ENCODE peak calls at places on chromosomes 6 and 20, in ten cellular contexts. F is AG10803, L is sigmoid colon, T is OCI-LY7, V is brain microvascular endothelial cell, W is astrocyte of the spinal cord, D is BE2C, Z is bronchial epithelial cell, H is PC-3, G is kidney. B is an unnamed sample.

GRCh38 chr6:14200047-14200446 is 82.5 kb downstream of the CD83 start:
- DNase-seq in F (peak), L (no peak), T (no peak), V (peak), W (peak), D (no peak), Z (peak), H (peak), G (no peak), B (no peak)

GRCh38 chr6:88871498-88871897 is 91.9 kb downstream of the RNGTT start:
- DNase-seq in F (no peak), L (no peak), T (no peak), V (no peak), W (no peak), D (no peak), Z (no peak), H (no peak), G (no peak), B (no peak)

GRCh38 chr6:106363401-106364138 is 3.1 kb downstream of the CRYBG1 start:
- DNase-seq in F (peak), L (no peak), T (no peak), V (no peak), W (no peak), D (no peak), Z (no peak), H (peak), G (no peak), B (no peak)

GRCh38 chr20:63456429-63457284 is 15.8 kb downstream of the KCNQ2 start:
- DNase-seq in F (no peak), L (no peak), T (no peak), V (no peak), W (no peak), D (peak), Z (no peak), H (no peak), G (no peak), B (no peak)

GRCh38 chr20:32972181-32973076 is 31.8 kb downstream of the SUN5 start:
- DNase-seq in F (no peak), L (peak), T (peak), V (no peak), W (no peak), D (no peak), Z (no peak), H (no peak), G (peak), B (no peak)

GRCh38 chr20:25195962-25196700 is 619 bp downstream of the ENTPD6 start:
- DNase-seq in F (no peak), L (no peak), T (no peak), V (peak), W (no peak), D (peak), Z (peak), H (peak), G (peak), B (no peak)

GRCh38 chr20:13800728-13801134 is 15.9 kb downstream of the NDUFAF5 start:
- DNase-seq in F (peak), L (peak), T (no peak), V (peak), W (peak), D (peak), Z (peak), H (peak), G (peak), B (peak)

GRCh38 chr6:34887753-34888440 is at the start of gene TAF11:
- DNase-seq in F (peak), L (peak), T (peak), V (peak), W (peak), D (peak), Z (peak), H (peak), G (peak), B (peak)

GRCh38 chr6:137122612-137123011 is 50.8 kb downstream of the IL22RA2 start:
- DNase-seq in F (no peak), L (no peak), T (no peak), V (no peak), W (no peak), D (no peak), Z (peak), H (peak), G (no peak), B (no peak)

GRCh38 chr20:44357555-44358130 is 2.1 kb downstream of the HNF4A start:
- DNase-seq in F (no peak), L (no peak), T (no peak), V (no peak), W (no peak), D (no peak), Z (no peak), H (no peak), G (no peak), B (no peak)

GRCh38 chr6:83741089-83741488 is 32.2 kb upstream of the SNAP91 start:
- DNase-seq in F (no peak), L (no peak), T (no peak), V (no peak), W (no peak), D (no peak), Z (no peak), H (no peak), G (no peak), B (no peak)

GRCh38 chr6:93823489-93823888 is 404.1 kb upstream of the EPHA7 start:
- DNase-seq in F (no peak), L (no peak), T (no peak), V (no peak), W (no peak), D (no peak), Z (no peak), H (no peak), G (no peak), B (no peak)

GRCh38 chr6:169932491-169932890 is 181.1 kb downstream of the ERMARD start:
- DNase-seq in F (no peak), L (no peak), T (no peak), V (no peak), W (no peak), D (no peak), Z (peak), H (no peak), G (peak), B (no peak)

GRCh38 chr6:101826678-101827077 is 433.2 kb downstream of the GRIK2 start:
- DNase-seq in F (no peak), L (no peak), T (no peak), V (no peak), W (no peak), D (no peak), Z (no peak), H (no peak), G (no peak), B (no peak)

GRCh38 chr20:48638546-48638945 is 189.3 kb downstream of the PREX1 start:
- DNase-seq in F (peak), L (no peak), T (no peak), V (peak), W (peak), D (no peak), Z (no peak), H (peak), G (no peak), B (no peak)

GRCh38 chr6:157087974-157088373 is 235.3 kb downstream of the TMEM242 start:
- DNase-seq in F (no peak), L (no peak), T (no peak), V (no peak), W (no peak), D (no peak), Z (no peak), H (no peak), G (no peak), B (no peak)

GRCh38 chr6:38215651-38216319 is 396.3 kb downstream of the ZFAND3 start:
- DNase-seq in F (no peak), L (no peak), T (no peak), V (no peak), W (no peak), D (no peak), Z (no peak), H (no peak), G (no peak), B (no peak)

GRCh38 chr6:8335896-8336295 is 99.4 kb downstream of the SLC35B3 start:
- DNase-seq in F (no peak), L (no peak), T (no peak), V (no peak), W (no peak), D (no peak), Z (no peak), H (peak), G (no peak), B (no peak)

GRCh38 chr6:77383026-77383425 is 80.3 kb downstream of the HTR1B start:
- DNase-seq in F (no peak), L (no peak), T (no peak), V (no peak), W (no peak), D (no peak), Z (no peak), H (no peak), G (no peak), B (no peak)

GRCh38 chr20:23223908-23224307 is 126.7 kb upstream of the NXT1 start:
- DNase-seq in F (no peak), L (no peak), T (no peak), V (no peak), W (no peak), D (no peak), Z (no peak), H (no peak), G (no peak), B (no peak)

GRCh38 chr20:41308290-41308691 is 9.2 kb downstream of the ZHX3 start:
- DNase-seq in F (peak), L (no peak), T (no peak), V (peak), W (peak), D (no peak), Z (peak), H (peak), G (no peak), B (no peak)

GRCh38 chr6:145670306-145670705 is 65.0 kb downstream of the EPM2A start:
- DNase-seq in F (no peak), L (no peak), T (no peak), V (no peak), W (no peak), D (no peak), Z (no peak), H (no peak), G (no peak), B (no peak)

GRCh38 chr6:37787216-37787615 is 32.3 kb upstream of the ZFAND3 start:
- DNase-seq in F (no peak), L (no peak), T (no peak), V (no peak), W (no peak), D (no peak), Z (no peak), H (no peak), G (no peak), B (no peak)

GRCh38 chr6:32627831-32628230 is 9.4 kb upstream of the HLA-DQA1 start:
- DNase-seq in F (peak), L (no peak), T (peak), V (peak), W (peak), D (no peak), Z (peak), H (peak), G (no peak), B (no peak)

GRCh38 chr6:107707346-107708270 is 116.5 kb downstream of the SCML4 start:
- DNase-seq in F (no peak), L (no peak), T (no peak), V (no peak), W (no peak), D (no peak), Z (no peak), H (no peak), G (no peak), B (no peak)

GRCh38 chr6:31730631-31731086 is 1.6 kb upstream of the DDAH2 start:
- DNase-seq in F (no peak), L (no peak), T (no peak), V (no peak), W (no peak), D (no peak), Z (no peak), H (no peak), G (peak), B (no peak)

GRCh38 chr20:50229156-50229605 is 38.6 kb downstream of the CEBPB start:
- DNase-seq in F (no peak), L (no peak), T (no peak), V (no peak), W (no peak), D (no peak), Z (no peak), H (peak), G (peak), B (no peak)

GRCh38 chr6:106520711-106521367 is 108.5 kb downstream of the RTN4IP1 start:
- DNase-seq in F (no peak), L (no peak), T (peak), V (no peak), W (no peak), D (no peak), Z (no peak), H (no peak), G (no peak), B (no peak)

GRCh38 chr6:128763599-128764300 is 119.2 kb upstream of the LAMA2 start:
- DNase-seq in F (no peak), L (no peak), T (no peak), V (peak), W (no peak), D (no peak), Z (peak), H (no peak), G (no peak), B (no peak)

GRCh38 chr6:131208787-131209186 is 73.5 kb downstream of the AKAP7 start:
- DNase-seq in F (no peak), L (no peak), T (no peak), V (no peak), W (no peak), D (no peak), Z (peak), H (no peak), G (no peak), B (no peak)

GRCh38 chr6:93624408-93624807 is 205.0 kb upstream of the EPHA7 start:
- DNase-seq in F (no peak), L (no peak), T (no peak), V (no peak), W (no peak), D (peak), Z (no peak), H (no peak), G (no peak), B (no peak)

GRCh38 chr6:25468881-25469280 is 183.1 kb upstream of the SCGN start:
- DNase-seq in F (no peak), L (no peak), T (no peak), V (no peak), W (no peak), D (no peak), Z (no peak), H (no peak), G (no peak), B (no peak)

GRCh38 chr20:18692453-18692852 is 104.6 kb downstream of the DTD1 start:
- DNase-seq in F (peak), L (no peak), T (no peak), V (no peak), W (no peak), D (no peak), Z (peak), H (peak), G (no peak), B (no peak)

GRCh38 chr6:147752686-147753418 is 244.4 kb downstream of the SAMD5 start:
- DNase-seq in F (no peak), L (no peak), T (no peak), V (no peak), W (no peak), D (no peak), Z (no peak), H (no peak), G (no peak), B (no peak)

GRCh38 chr20:53946106-53946505 is 124.3 kb downstream of the BCAS1 start:
- DNase-seq in F (no peak), L (no peak), T (no peak), V (no peak), W (no peak), D (no peak), Z (no peak), H (no peak), G (no peak), B (no peak)

GRCh38 chr6:139248911-139249310 is 42.9 kb downstream of the TXLNB start:
- DNase-seq in F (peak), L (no peak), T (no peak), V (no peak), W (no peak), D (no peak), Z (no peak), H (no peak), G (no peak), B (no peak)

GRCh38 chr20:20915855-20916254 is 190.3 kb downstream of the LINC00237 start:
- DNase-seq in F (no peak), L (no peak), T (no peak), V (no peak), W (no peak), D (no peak), Z (peak), H (no peak), G (no peak), B (no peak)

GRCh38 chr6:149567846-149568585 is 1.8 kb downstream of the GINM1 start:
- DNase-seq in F (no peak), L (no peak), T (peak), V (no peak), W (no peak), D (no peak), Z (no peak), H (no peak), G (no peak), B (no peak)

GRCh38 chr6:166386111-166386510 is 3.4 kb upstream of the MPC1 start:
- DNase-seq in F (no peak), L (no peak), T (no peak), V (no peak), W (no peak), D (no peak), Z (no peak), H (no peak), G (no peak), B (no peak)

DNA sequence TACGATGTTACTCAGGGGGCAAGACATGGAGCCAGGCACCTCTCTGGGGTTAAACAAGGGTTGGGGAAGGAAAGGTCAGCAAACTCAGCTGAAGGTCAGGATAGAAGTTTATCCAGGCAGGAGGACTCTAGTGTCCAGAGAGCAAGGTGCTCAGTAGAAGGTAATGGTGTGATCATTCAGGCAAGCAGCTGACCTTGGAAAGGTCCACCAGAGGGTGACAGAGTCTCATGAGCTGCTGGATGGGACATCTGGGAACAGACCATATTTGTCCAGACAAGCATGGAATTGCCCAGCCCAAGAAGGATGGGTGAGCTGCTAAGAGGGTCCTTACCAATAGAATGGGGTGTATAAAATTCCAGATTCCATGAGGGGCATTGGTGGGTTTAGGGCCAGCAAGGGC is 89.5 kb downstream of the MAP3K7 start:
- DNase-seq in F (no peak), L (no peak), T (no peak), V (no peak), W (no peak), D (no peak), Z (no peak), H (peak), G (no peak), B (no peak)
- TF ChIP-seq CTCF in F (no peak), L (no peak), T (peak), V (no peak), W (no peak), D (no peak), Z (no peak), H (peak), G (no peak), B (peak)

DNA sequence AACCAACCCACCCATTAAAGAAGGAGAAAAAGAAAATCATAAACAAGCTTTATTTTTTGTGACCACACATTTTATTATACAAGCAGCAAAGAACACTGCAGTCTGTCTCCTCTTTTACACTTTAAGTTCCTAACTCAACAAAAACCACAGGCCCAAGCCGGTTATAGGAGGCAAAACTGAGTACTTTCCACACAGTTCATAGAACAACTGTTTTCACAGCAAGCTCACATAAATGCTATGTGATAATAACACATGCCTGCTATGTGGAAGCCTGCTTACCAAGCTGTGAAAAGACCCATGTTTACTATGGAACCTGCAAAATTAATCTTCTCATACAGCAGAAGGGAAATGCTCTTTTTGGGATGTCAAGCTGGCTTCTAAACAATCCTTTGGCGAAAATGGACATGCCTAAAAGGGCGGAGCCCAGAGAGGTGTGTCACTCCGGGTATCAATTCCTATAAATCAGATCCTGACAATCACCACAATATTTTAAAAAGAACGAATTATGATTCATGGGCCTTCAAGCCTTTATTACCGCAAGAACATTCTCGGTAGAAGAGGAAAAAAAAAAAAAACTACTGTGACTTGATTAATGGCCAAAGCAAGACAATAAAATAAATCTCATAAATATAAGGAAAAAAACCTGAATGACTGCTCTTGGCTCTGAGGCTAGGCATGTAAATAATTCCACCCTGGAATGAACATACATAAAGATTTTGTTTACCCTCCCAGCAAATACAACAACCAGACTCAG is 2.6 kb downstream of the TRERF1 start:
- DNase-seq in F (no peak), L (no peak), T (no peak), V (no peak), W (no peak), D (no peak), Z (peak), H (peak), G (no peak), B (no peak)
- H3K4me3 ChIP-seq in F (peak), L (peak), T (peak), V (no peak), W (peak), D (peak), Z (no peak), H (peak), G (peak), B (no peak)

GRCh38 chr20:46757135-46757534 is 47.7 kb downstream of the SLC2A10 start:
- DNase-seq in F (no peak), L (no peak), T (no peak), V (no peak), W (no peak), D (no peak), Z (no peak), H (no peak), G (no peak), B (no peak)
- TF ChIP-seq CTCF in F (no peak), L (no peak), T (no peak), V (no peak), W (no peak), D (no peak), Z (no peak), H (no peak), G (no peak), B (no peak)

DNA sequence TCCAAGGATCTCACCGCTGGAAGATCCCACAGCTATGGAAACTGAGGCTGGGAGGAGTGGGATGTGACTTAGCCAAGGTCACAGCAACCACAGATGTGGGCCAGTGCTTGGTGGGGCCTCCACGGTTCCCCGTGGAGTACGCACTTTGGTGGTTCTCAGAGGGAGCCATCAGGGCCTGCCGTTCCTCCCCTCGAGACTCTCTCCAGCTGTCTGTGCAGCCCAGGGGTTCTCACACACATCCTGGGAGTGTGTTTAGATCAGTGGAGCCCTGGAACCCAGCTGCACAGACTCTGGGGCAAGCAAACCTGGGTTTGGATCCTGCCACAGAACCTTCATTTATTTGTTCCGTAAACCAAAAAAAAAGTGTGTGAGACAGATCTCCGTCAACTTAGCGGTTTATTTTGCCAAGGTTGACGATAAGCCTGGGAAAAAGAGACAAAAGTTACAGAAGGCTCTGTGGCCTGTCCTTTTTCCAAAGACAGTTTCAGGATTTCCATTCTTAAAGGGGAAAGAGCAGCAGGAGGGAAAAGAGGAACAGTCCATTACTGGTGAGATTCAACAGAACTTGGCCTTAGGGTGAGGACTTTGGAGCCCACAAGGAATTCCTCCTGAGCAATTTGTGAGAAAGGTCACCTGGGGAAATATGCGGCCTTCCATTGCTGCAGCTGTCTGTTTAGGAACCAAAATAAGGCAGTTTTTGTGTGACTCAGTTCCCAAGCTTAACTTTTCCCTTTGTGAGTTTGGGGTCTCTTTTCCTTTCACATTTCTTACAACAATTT is 13.6 kb upstream of the MYMX start:
- DNase-seq in F (no peak), L (no peak), T (no peak), V (no peak), W (no peak), D (no peak), Z (no peak), H (peak), G (peak), B (no peak)
- H3K4me3 ChIP-seq in F (no peak), L (no peak), T (no peak), V (no peak), W (no peak), D (no peak), Z (no peak), H (no peak), G (no peak), B (no peak)